ENCODE peak calls at places on chromosomes 3 and 15, in seven cellular contexts. Q is keratinocyte, Y is endothelial cell, C is GM13977, J is Caco-2, X is cardiac fibroblast, M is RWPE1. H is an unnamed sample.

GRCh38 chr3:156483426-156483825 is 71.5 kb downstream of the SSR3 start:
- DNase-seq in Q (peak; percentile 62), Y (no peak), C (peak; percentile 26), J (no peak), X (peak; percentile 86), M (peak; percentile 75), H (no peak)

GRCh38 chr3:113685956-113686721 is 10.3 kb downstream of the USF3 start:
- DNase-seq in Q (no peak), Y (no peak), C (no peak), J (peak; percentile 18), X (peak; percentile 60), M (no peak), H (no peak)

GRCh38 chr3:73768594-73769308 is 144.0 kb upstream of the PDZRN3 start:
- DNase-seq in Q (no peak), Y (no peak), C (no peak), J (no peak), X (no peak), M (no peak), H (no peak)

GRCh38 chr3:105594219-105594618 is 227.5 kb downstream of the ALCAM start:
- DNase-seq in Q (no peak), Y (no peak), C (no peak), J (no peak), X (peak; percentile 70), M (peak; percentile 23), H (no peak)

GRCh38 chr15:77616072-77616471 is 16.6 kb downstream of the LINGO1 start:
- DNase-seq in Q (no peak), Y (no peak), C (no peak), J (no peak), X (no peak), M (no peak), H (no peak)

GRCh38 chr3:142272200-142272891 is 47.0 kb upstream of the GK5 start:
- DNase-seq in Q (no peak), Y (no peak), C (no peak), J (no peak), X (peak; percentile 77), M (no peak), H (no peak)

GRCh38 chr3:125129512-125129962 is 73.7 kb upstream of the HEG1 start:
- DNase-seq in Q (peak; percentile 44), Y (no peak), C (no peak), J (peak; percentile 69), X (peak; percentile 97), M (peak; percentile 94), H (no peak)

GRCh38 chr3:27134165-27134796 is 234.9 kb downstream of the NEK10 start:
- DNase-seq in Q (no peak), Y (peak; percentile 69), C (peak; percentile 44), J (peak; percentile 69), X (peak; percentile 75), M (peak; percentile 46), H (peak; percentile 66)

GRCh38 chr3:46086083-46086437 is 58.8 kb upstream of the XCR1 start:
- DNase-seq in Q (no peak), Y (no peak), C (no peak), J (no peak), X (no peak), M (no peak), H (no peak)

GRCh38 chr15:75775296-75776074 is 62.8 kb upstream of the CSPG4 start:
- DNase-seq in Q (no peak), Y (no peak), C (no peak), J (peak; percentile 48), X (no peak), M (peak; percentile 26), H (no peak)

GRCh38 chr3:107235923-107236315 is 141.3 kb upstream of the CCDC54 start:
- DNase-seq in Q (peak; percentile 68), Y (peak; percentile 55), C (peak; percentile 80), J (peak; percentile 64), X (peak; percentile 97), M (peak; percentile 86), H (peak; percentile 53)

GRCh38 chr15:90870354-90871096 is 2.1 kb downstream of the FURIN start:
- DNase-seq in Q (no peak), Y (no peak), C (peak; percentile 47), J (no peak), X (peak; percentile 36), M (no peak), H (no peak)

GRCh38 chr3:197219627-197220026 is 78.8 kb downstream of the DLG1 start:
- DNase-seq in Q (no peak), Y (peak; percentile 19), C (no peak), J (no peak), X (no peak), M (no peak), H (no peak)

GRCh38 chr15:37109151-37109912 is 9.0 kb upstream of the MEIS2 start:
- DNase-seq in Q (no peak), Y (no peak), C (no peak), J (no peak), X (no peak), M (no peak), H (no peak)

GRCh38 chr3:41581700-41582099 is 380.2 kb downstream of the ULK4 start:
- DNase-seq in Q (no peak), Y (no peak), C (peak; percentile 75), J (no peak), X (no peak), M (no peak), H (no peak)

GRCh38 chr15:67755264-67755663 is 70.0 kb upstream of the SKOR1 start:
- DNase-seq in Q (no peak), Y (no peak), C (no peak), J (no peak), X (no peak), M (no peak), H (no peak)

GRCh38 chr3:100111728-100112127 is 2.6 kb downstream of the FILIP1L start:
- DNase-seq in Q (no peak), Y (no peak), C (no peak), J (no peak), X (no peak), M (no peak), H (no peak)
- TF ChIP-seq CTCF in Q (no peak), Y (no peak), C (no peak), J (no peak), X (no peak), M (no peak), H (no peak)

DNA sequence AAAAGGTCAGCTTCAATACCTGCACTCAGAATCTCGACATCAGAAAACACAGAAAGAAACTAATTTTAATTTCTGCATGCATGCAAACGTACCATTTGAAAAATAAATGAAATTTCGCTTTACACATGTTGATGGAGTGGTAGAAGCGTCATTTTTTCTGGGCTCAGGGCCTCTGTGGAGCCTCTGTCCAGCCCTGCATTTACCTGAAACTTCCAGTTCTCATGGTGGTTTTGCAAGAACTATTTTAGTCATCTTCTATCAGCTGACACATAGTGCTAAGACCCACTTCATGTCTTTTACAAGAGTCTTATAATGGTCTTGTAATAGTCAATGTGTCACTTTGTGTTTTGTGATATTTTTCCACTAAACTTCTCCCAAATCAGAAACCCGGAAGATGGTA is 5.3 kb downstream of the KY start:
- DNase-seq in Q (no peak), Y (no peak), C (no peak), J (no peak), X (no peak), M (no peak), H (no peak)
- TF ChIP-seq CTCF in Q (no peak), Y (no peak), C (no peak), J (no peak), X (no peak), M (no peak), H (no peak)

DNA sequence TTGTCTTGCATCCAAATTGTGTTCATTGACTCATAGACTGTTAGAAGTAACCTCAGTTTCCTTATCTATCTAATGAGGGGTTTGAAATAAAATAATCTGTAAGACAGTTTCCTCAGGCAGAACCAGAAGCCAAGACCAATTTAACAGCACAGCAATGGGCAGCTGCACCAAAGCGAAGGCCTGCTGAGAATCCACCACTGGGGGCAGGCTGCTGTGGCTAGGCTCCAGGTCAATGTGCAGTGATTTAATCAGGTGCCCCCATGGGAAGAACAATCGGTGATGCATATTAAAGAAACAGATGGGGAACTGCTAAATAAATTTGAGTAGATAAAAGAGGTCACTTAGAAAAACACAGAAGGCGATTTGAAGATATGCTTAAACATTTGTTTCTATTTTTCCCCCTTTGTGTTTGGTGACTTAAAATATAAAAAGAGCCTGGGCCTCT is 28.0 kb upstream of the TMOD3 start:
- DNase-seq in Q (no peak), Y (peak; percentile 40), C (peak; percentile 8), J (peak; percentile 57), X (peak; percentile 44), M (peak; percentile 26), H (peak; percentile 24)
- TF ChIP-seq CTCF in Q (peak; percentile 66), Y (peak; percentile 34), C (peak; percentile 59), J (peak; percentile 39), X (peak; percentile 72), M (peak; percentile 52), H (peak; percentile 64)

GRCh38 chr15:69159805-69160140 is 662 bp upstream of the GLCE start:
- DNase-seq in Q (no peak), Y (no peak), C (no peak), J (no peak), X (no peak), M (no peak), H (no peak)

GRCh38 chr15:69163124-69163669 is 2.8 kb downstream of the GLCE start:
- DNase-seq in Q (no peak), Y (no peak), C (no peak), J (no peak), X (no peak), M (no peak), H (no peak)

GRCh38 chr15:69161878-69162213 is 1.4 kb downstream of the GLCE start:
- DNase-seq in Q (no peak), Y (no peak), C (peak; percentile 11), J (no peak), X (no peak), M (no peak), H (no peak)

GRCh38 chr15:69160141-69160975 is at the start of gene GLCE:
- DNase-seq in Q (peak; percentile 92), Y (peak; percentile 98), C (peak; percentile 98), J (peak; percentile 98), X (peak; percentile 95), M (peak; percentile 100), H (peak; percentile 94)

GRCh38 chr15:69160976-69161877 is 792 bp downstream of the GLCE start:
- DNase-seq in Q (no peak), Y (peak; percentile 37), C (peak; percentile 45), J (peak; percentile 52), X (peak; percentile 33), M (peak; percentile 39), H (peak; percentile 25)
- TF ChIP-seq CTCF in Q (peak; percentile 26), Y (no peak), C (no peak), J (no peak), X (peak; percentile 23), M (peak; percentile 64), H (no peak)

GRCh38 chr3:194575484-194576210 is 57.6 kb downstream of the TMEM44 start:
- DNase-seq in Q (no peak), Y (no peak), C (no peak), J (peak; percentile 25), X (peak; percentile 96), M (no peak), H (no peak)
- TF ChIP-seq CTCF in Q (peak; percentile 15), Y (no peak), C (no peak), J (no peak), X (peak; percentile 15), M (no peak), H (no peak)

H was measured in neural crest cell.